ENCODE peak calls at places on chromosomes 11 and 22, in five cellular contexts. M, B, V, X and W are unnamed samples.

GRCh38 chr11:117145393-117145761 is 1.3 kb downstream of the PAFAH1B2 start:
- DNase-seq in V (no peak), M (peak), X (peak), B (peak), W (no peak)

GRCh38 chr11:62193954-62194353 is 3.9 kb downstream of the SCGB1D1 start:
- DNase-seq in B (no peak), M (no peak), V (no peak), X (peak), W (peak)

GRCh38 chr11:35553831-35554230 is 28.4 kb upstream of the PAMR1 start:
- DNase-seq in X (no peak), M (no peak), V (no peak), B (no peak), W (no peak)

GRCh38 chr11:120995184-120995583 is 28.7 kb upstream of the TBCEL start:
- DNase-seq in X (no peak), B (no peak), V (no peak), M (no peak), W (no peak)

GRCh38 chr11:95363710-95364109 is 132.7 kb upstream of the SESN3 start:
- DNase-seq in M (no peak), V (no peak), B (peak), X (peak), W (peak)

GRCh38 chr11:74004694-74005615 is 3.9 kb downstream of the UCP3 start:
- DNase-seq in M (no peak), B (no peak), X (peak), V (no peak), W (no peak)

GRCh38 chr11:73402834-73403185 is 26.6 kb downstream of the RELT start:
- DNase-seq in V (no peak), B (no peak), X (peak), M (no peak), W (no peak)

GRCh38 chr22:20433686-20434241 is 3.9 kb downstream of the SCARF2 start:
- DNase-seq in X (no peak), M (no peak), B (no peak), V (no peak), W (no peak)

GRCh38 chr11:35334385-35335090 is 84.8 kb downstream of the SLC1A2 start:
- DNase-seq in V (no peak), B (no peak), X (no peak), M (no peak), W (no peak)

GRCh38 chr11:4921796-4922195 is 2.3 kb downstream of the OR51G1 start:
- DNase-seq in M (no peak), X (no peak), V (no peak), B (no peak), W (no peak)

GRCh38 chr11:78223320-78223954 is 34.7 kb downstream of the USP35 start:
- DNase-seq in X (no peak), V (no peak), B (no peak), M (no peak), W (no peak)

GRCh38 chr11:78256962-78257361 is 68.2 kb downstream of the USP35 start:
- DNase-seq in M (no peak), V (no peak), B (no peak), X (peak), W (no peak)

GRCh38 chr11:62721994-62722393 is 5.3 kb downstream of the HNRNPUL2 start:
- DNase-seq in B (peak), V (no peak), M (no peak), X (peak), W (no peak)

GRCh38 chr22:36359172-36359973 is 28.4 kb downstream of the MYH9 start:
- DNase-seq in B (no peak), X (no peak), M (no peak), V (no peak), W (no peak)

GRCh38 chr11:83284501-83285051 is 1.6 kb downstream of the CCDC90B start:
- DNase-seq in X (no peak), B (peak), M (no peak), V (no peak), W (no peak)

GRCh38 chr11:86671386-86672006 is 920 bp downstream of the ME3 start:
- DNase-seq in X (no peak), M (peak), B (no peak), V (no peak), W (peak)

GRCh38 chr22:25161916-25162530 is 37.6 kb upstream of the CRYBB3 start:
- DNase-seq in M (no peak), B (no peak), X (no peak), V (no peak), W (no peak)

GRCh38 chr11:14259186-14259784 is 99.7 kb downstream of the RRAS2 start:
- DNase-seq in M (no peak), V (no peak), B (no peak), X (no peak), W (peak)

GRCh38 chr11:34565417-34566208 is 52.0 kb upstream of the ELF5 start:
- DNase-seq in B (peak), M (peak), V (peak), X (peak), W (peak)

GRCh38 chr11:108221981-108222685 is at the start of gene NPAT:
- DNase-seq in X (no peak), B (no peak), V (no peak), M (no peak), W (no peak)

GRCh38 chr11:69801513-69802335 is 17.5 kb downstream of the FGF3 start:
- DNase-seq in M (no peak), X (peak), B (peak), V (peak), W (peak)

GRCh38 chr22:36365020-36365411 is 22.8 kb downstream of the MYH9 start:
- DNase-seq in X (peak), B (no peak), M (peak), V (no peak), W (no peak)

GRCh38 chr11:96259053-96259837 is 83.8 kb downstream of the MAML2 start:
- DNase-seq in M (peak), B (no peak), V (no peak), X (no peak), W (no peak)

GRCh38 chr11:58837707-58838388 is 6.7 kb downstream of the GLYATL2 start:
- DNase-seq in X (no peak), V (no peak), B (no peak), M (no peak), W (no peak)

GRCh38 chr11:15645201-15645600 is 530.5 kb downstream of the INSC start:
- DNase-seq in B (no peak), M (no peak), X (no peak), V (no peak), W (no peak)

GRCh38 chr22:23230348-23231068 is 50.2 kb downstream of the BCR start:
- DNase-seq in B (no peak), V (peak), X (no peak), M (no peak), W (peak)

GRCh38 chr11:128405693-128406364 is 181.5 kb downstream of the ETS1 start:
- DNase-seq in B (no peak), X (no peak), M (no peak), V (no peak), W (no peak)

GRCh38 chr11:57637626-57638004 is 12.1 kb downstream of the YPEL4 start:
- DNase-seq in X (no peak), B (no peak), M (no peak), V (no peak), W (peak)

GRCh38 chr11:123645576-123645975 is 8.8 kb downstream of the SCN3B start:
- DNase-seq in B (no peak), V (no peak), X (no peak), M (no peak), W (no peak)

GRCh38 chr11:94142308-94143277 is 14.0 kb downstream of the PANX1 start:
- DNase-seq in V (no peak), B (peak), M (no peak), X (peak), W (no peak)

GRCh38 chr11:132072044-132072879 is 701.8 kb downstream of the NTM start:
- DNase-seq in B (no peak), M (no peak), X (no peak), V (peak), W (no peak)

GRCh38 chr11:60921777-60922335 is 2.4 kb upstream of the TMEM132A start:
- DNase-seq in V (no peak), B (no peak), X (no peak), M (no peak), W (no peak)

GRCh38 chr11:62472063-62472884 is 53.4 kb downstream of the SCGB1A1 start:
- DNase-seq in M (peak), B (peak), V (no peak), X (peak), W (no peak)

GRCh38 chr11:68816917-68817419 is 24.7 kb downstream of the CPT1A start:
- DNase-seq in V (no peak), B (no peak), X (no peak), M (no peak), W (no peak)

GRCh38 chr11:96579642-96580041 is 189.8 kb downstream of the JRKL start:
- DNase-seq in M (no peak), V (no peak), B (no peak), X (no peak), W (no peak)

GRCh38 chr11:74683941-74684481 is 47.2 kb downstream of the CHRDL2 start:
- DNase-seq in B (no peak), X (no peak), M (no peak), V (no peak), W (no peak)

GRCh38 chr11:129434641-129435498 is 59.2 kb downstream of the BARX2 start:
- DNase-seq in V (no peak), M (no peak), X (no peak), B (no peak), W (no peak)

GRCh38 chr22:19879996-19880785 is 25.5 kb upstream of the GNB1L start:
- DNase-seq in V (no peak), B (peak), X (no peak), M (no peak), W (peak)

GRCh38 chr22:32531955-32532818 is 57.6 kb downstream of the FBXO7 start:
- DNase-seq in M (no peak), B (peak), X (peak), V (peak), W (peak)
- TF ChIP-seq JUN in M (no peak), B (no peak), X (no peak), V (no peak), W (no peak)

DNA sequence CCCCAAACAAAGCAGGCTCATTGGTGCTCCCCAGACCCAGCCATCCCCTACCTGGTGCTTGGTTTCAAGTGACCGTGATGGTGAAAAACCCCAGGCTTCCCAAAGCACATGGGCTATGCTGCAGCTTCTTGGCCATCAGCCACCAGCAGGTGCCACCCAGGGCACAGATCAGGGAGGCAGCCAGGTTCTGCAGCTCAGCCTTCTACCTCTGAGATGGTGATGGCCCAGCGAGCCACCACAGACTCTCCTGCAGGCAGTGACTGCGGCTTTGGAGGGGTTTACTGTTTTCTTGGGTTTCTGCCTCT is 70.0 kb upstream of the ALX4 start:
- DNase-seq in M (no peak), V (no peak), B (no peak), X (no peak), W (no peak)
- TF ChIP-seq USF2 in M (no peak), V (no peak), B (no peak), X (no peak), W (no peak)

GRCh38 chr11:65087827-65088226 is 3.8 kb downstream of the ZFPL1 start:
- DNase-seq in B (no peak), X (no peak), V (no peak), M (no peak), W (no peak)
- TF ChIP-seq JUN in B (no peak), X (no peak), V (no peak), M (no peak), W (no peak)

GRCh38 chr22:41468381-41469217 is at the start of the genes ACO2 and PHF5A:
- DNase-seq in V (peak), B (peak), M (peak), X (peak), W (peak)

GRCh38 chr22:41474878-41475451 is 6.0 kb downstream of the ACO2 start:
- DNase-seq in V (no peak), M (no peak), B (peak), X (no peak), W (no peak)

GRCh38 chr22:41471606-41472005 is 2.7 kb downstream of the ACO2 start:
- DNase-seq in V (no peak), X (no peak), B (no peak), M (no peak), W (no peak)

DNA sequence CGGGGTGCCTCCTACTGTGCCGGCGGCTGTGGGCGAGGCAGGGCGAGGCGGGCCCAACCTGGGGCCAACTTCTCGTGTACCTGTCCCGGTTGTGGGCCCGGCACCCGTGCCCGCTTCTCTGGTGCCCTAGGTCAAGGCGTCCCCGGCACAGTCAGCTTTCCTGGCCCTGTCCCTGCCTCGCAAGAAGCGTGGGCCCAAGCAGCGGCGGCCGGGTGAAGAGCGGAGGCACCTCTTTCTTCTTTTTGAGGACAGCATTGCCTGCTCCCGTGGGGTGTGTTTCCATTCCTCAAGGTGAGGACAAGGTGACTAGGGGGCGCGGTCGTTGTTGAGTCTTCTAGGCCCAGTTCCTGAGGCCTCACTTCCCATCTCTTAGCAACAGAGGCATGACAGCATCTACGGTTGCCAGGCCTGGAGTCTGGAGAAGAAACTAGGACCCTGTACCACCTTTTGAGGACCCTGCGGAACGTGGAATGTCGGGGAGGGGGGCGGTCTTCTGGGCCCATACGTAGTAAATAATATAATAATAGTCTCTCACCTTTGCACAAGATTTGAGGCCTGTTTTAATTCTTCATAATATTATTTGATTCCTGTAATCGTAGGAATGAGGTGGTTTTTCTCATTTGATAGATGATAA is 418 bp downstream of the ACO2 start:
- DNase-seq in X (peak), V (no peak), M (no peak), B (no peak), W (peak)
- TF ChIP-seq USF2 in X (no peak), V (no peak), M (no peak), B (peak), W (no peak)

GRCh38 chr11:48354013-48354412 is 12.3 kb downstream of the OR4C5 start:
- DNase-seq in X (no peak), V (no peak), B (no peak), M (no peak), W (no peak)

DNA sequence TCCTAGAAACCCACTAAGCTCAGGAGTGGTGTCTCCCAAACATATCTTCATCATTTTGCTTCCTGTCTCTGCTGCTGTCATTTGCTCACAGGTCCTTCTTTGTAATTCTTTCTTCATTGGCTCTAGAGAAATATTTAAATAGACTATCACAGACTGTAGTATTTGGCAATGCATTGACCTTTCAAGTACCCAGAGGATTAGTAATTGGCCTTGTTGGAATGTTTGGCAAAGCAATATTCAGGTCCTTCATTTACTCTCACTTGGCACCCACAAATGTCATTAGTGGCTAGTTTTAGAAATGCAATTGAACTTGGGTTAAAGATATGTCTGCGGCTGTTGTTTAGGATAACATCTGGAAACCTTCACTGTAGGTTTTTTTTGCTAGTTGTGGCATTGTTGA is 11.6 kb downstream of the OR4C5 start:
- DNase-seq in B (no peak), M (no peak), V (no peak), X (no peak), W (no peak)
- TF ChIP-seq JUN in B (no peak), M (no peak), V (no peak), X (no peak), W (no peak)

GRCh38 chr22:18031670-18032454 is 7.5 kb upstream of the MICAL3 start:
- DNase-seq in M (peak), B (no peak), V (no peak), X (no peak), W (no peak)
- TF ChIP-seq USF2 in M (no peak), B (no peak), V (no peak), X (no peak), W (no peak)

GRCh38 chr22:32378703-32379272 is 21.1 kb downstream of the RFPL3 start:
- DNase-seq in M (peak), V (no peak), B (peak), X (peak), W (peak)
- TF ChIP-seq JUN in M (no peak), V (no peak), B (no peak), X (no peak), W (no peak)

GRCh38 chr11:104781037-104781436 is 117.2 kb downstream of the CASP12 start:
- DNase-seq in M (no peak), X (no peak), B (no peak), V (no peak), W (no peak)

GRCh38 chr11:104784684-104785460 is 113.4 kb downstream of the CASP12 start:
- DNase-seq in B (no peak), V (no peak), X (no peak), M (no peak), W (no peak)

GRCh38 chr11:104781719-104782376 is 116.4 kb downstream of the CASP12 start:
- DNase-seq in B (no peak), X (no peak), V (peak), M (no peak), W (peak)

GRCh38 chr11:104782377-104782754 is 115.9 kb downstream of the CASP12 start:
- DNase-seq in M (no peak), X (no peak), V (no peak), B (no peak), W (no peak)

DNA sequence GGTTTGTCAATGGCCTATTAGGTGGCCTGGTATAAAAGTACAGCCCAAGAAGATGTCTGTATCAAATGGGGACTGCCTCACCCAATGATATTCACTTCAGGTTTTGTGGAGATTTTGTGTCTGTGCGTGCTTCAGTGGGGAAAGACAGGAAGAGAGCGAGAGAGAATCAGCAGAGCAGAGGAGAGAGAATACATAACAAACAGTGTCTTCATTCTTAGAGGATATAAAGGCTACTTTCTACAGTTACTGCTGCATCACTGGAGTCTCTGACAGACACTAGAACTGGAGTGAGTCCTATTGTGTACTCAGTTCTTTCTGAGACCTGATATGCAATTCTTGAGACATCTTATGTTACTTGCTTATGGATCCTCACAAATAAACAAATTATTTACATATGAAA is 115.0 kb downstream of the CASP12 start:
- DNase-seq in V (no peak), X (no peak), B (no peak), M (no peak), W (no peak)
- TF ChIP-seq USF2 in V (no peak), X (no peak), B (no peak), M (no peak), W (no peak)

GRCh38 chr11:12170984-12171383 is 60.6 kb downstream of the MICAL2 start:
- DNase-seq in X (no peak), M (no peak), V (no peak), B (no peak), W (no peak)

GRCh38 chr11:12169822-12170221 is 59.4 kb downstream of the MICAL2 start:
- DNase-seq in V (no peak), X (no peak), M (no peak), B (no peak), W (no peak)

GRCh38 chr11:12171921-12172320 is 61.5 kb downstream of the MICAL2 start:
- DNase-seq in V (no peak), B (no peak), M (no peak), X (no peak), W (no peak)

GRCh38 chr11:12172493-12173013 is 62.2 kb downstream of the MICAL2 start:
- DNase-seq in M (no peak), V (no peak), B (no peak), X (peak), W (peak)

GRCh38 chr11:12170501-12170900 is 60.1 kb downstream of the MICAL2 start:
- DNase-seq in B (no peak), X (no peak), M (no peak), V (no peak), W (no peak)
- TF ChIP-seq JUN in B (no peak), X (no peak), M (no peak), V (no peak), W (no peak)